ENCODE peak calls at places on chromosome 21, in ten cellular contexts. W is left ventricle myocardium inferior, V is AG04450, N is endothelial cell of umbilical vein, R is NB4, S is transverse colon, I is breast epithelium, F is uterus, A is body of pancreas, M is GM13977. Y is an unnamed sample.

GRCh38 chr21:33931799-33932390 is 16.3 kb upstream of the ATP5PO start:
- DNase-seq in S (no peak), R (peak), A (no peak), V (no peak), N (peak), I (no peak), M (peak), F (no peak), W (no peak), Y (no peak)

GRCh38 chr21:34022557-34023335 is 50.6 kb upstream of the MRPS6 start:
- DNase-seq in F (no peak), W (no peak), A (no peak), R (peak), M (no peak), S (no peak), I (no peak), V (no peak), N (no peak), Y (no peak)

GRCh38 chr21:26583737-26584136 is 10.7 kb upstream of the CYYR1 start:
- DNase-seq in S (no peak), F (no peak), I (no peak), M (no peak), V (no peak), A (no peak), R (no peak), N (no peak), W (no peak), Y (no peak)

GRCh38 chr21:34552324-34553198 is 40.6 kb upstream of the KCNE1 start:
- DNase-seq in M (no peak), N (no peak), A (no peak), F (no peak), W (no peak), I (no peak), S (no peak), V (no peak), R (no peak), Y (no peak)

GRCh38 chr21:15063821-15064575 is 802 bp downstream of the NRIP1 start:
- DNase-seq in S (peak), N (no peak), W (peak), V (no peak), F (peak), M (no peak), A (peak), I (peak), R (no peak), Y (peak)

GRCh38 chr21:42753804-42754203 is 100.4 kb downstream of the PDE9A start:
- DNase-seq in F (no peak), N (no peak), V (no peak), R (no peak), W (no peak), M (no peak), S (no peak), A (no peak), I (no peak), Y (no peak)

GRCh38 chr21:41932191-41932575 is 21.6 kb downstream of the C2CD2 start:
- DNase-seq in W (no peak), S (no peak), F (no peak), M (peak), I (no peak), N (peak), V (peak), A (no peak), R (no peak), Y (no peak)

GRCh38 chr21:42174173-42174572 is 44.8 kb upstream of the ABCG1 start:
- DNase-seq in F (no peak), I (peak), A (no peak), W (no peak), M (no peak), N (no peak), V (no peak), R (no peak), S (no peak), Y (no peak)

GRCh38 chr21:35467536-35467935 is 418.4 kb upstream of the RUNX1 start:
- DNase-seq in R (no peak), F (no peak), N (no peak), W (no peak), V (no peak), I (no peak), M (no peak), S (no peak), A (no peak), Y (no peak)

GRCh38 chr21:19692231-19692630 is 1288.6 kb upstream of the TMPRSS15 start:
- DNase-seq in S (no peak), A (no peak), M (no peak), N (no peak), I (no peak), V (no peak), R (no peak), F (no peak), W (no peak), Y (no peak)

GRCh38 chr21:37348664-37349063 is 17.9 kb upstream of the DYRK1A start:
- DNase-seq in F (no peak), W (no peak), A (no peak), R (peak), M (no peak), S (no peak), N (peak), I (no peak), V (no peak), Y (no peak)

GRCh38 chr21:36688324-36688723 is 10.6 kb upstream of the SIM2 start:
- DNase-seq in N (no peak), V (no peak), M (no peak), F (no peak), S (no peak), W (no peak), I (no peak), A (no peak), R (no peak), Y (no peak)

GRCh38 chr21:45287438-45288391 is at the start of gene POFUT2:
- DNase-seq in V (peak), N (peak), M (peak), W (peak), A (peak), S (peak), R (peak), I (peak), F (peak), Y (peak)

GRCh38 chr21:25956993-25957714 is 213.4 kb downstream of the APP start:
- DNase-seq in N (peak), V (peak), A (no peak), S (no peak), I (no peak), W (no peak), F (no peak), M (no peak), R (no peak), Y (no peak)

GRCh38 chr21:41746744-41747006 is 20.2 kb downstream of the RIPK4 start:
- DNase-seq in A (no peak), R (peak), M (no peak), V (no peak), N (no peak), F (no peak), S (no peak), W (no peak), I (no peak), Y (no peak)

GRCh38 chr21:38244885-38245869 is 11.6 kb upstream of the KCNJ15 start:
- DNase-seq in F (no peak), S (no peak), M (peak), I (no peak), W (no peak), V (peak), R (peak), N (peak), A (no peak), Y (no peak)

GRCh38 chr21:35511298-35512162 is 462.4 kb upstream of the RUNX1 start:
- DNase-seq in F (no peak), W (no peak), A (no peak), S (no peak), R (peak), M (no peak), V (no peak), N (no peak), I (no peak), Y (no peak)

GRCh38 chr21:37878946-37879660 is 37.2 kb downstream of the KCNJ6 start:
- DNase-seq in M (no peak), N (peak), F (no peak), V (peak), R (no peak), A (no peak), S (no peak), W (no peak), I (no peak), Y (no peak)

GRCh38 chr21:14251336-14251735 is 35.4 kb downstream of the RBM11 start:
- DNase-seq in N (no peak), S (no peak), F (no peak), I (no peak), V (no peak), M (no peak), A (no peak), R (no peak), W (no peak), Y (no peak)

GRCh38 chr21:36347962-36348328 is 27.9 kb downstream of the MORC3 start:
- DNase-seq in A (no peak), I (no peak), N (no peak), M (no peak), W (no peak), F (no peak), S (no peak), R (no peak), V (no peak), Y (no peak)

GRCh38 chr21:42672699-42673458 is 19.5 kb downstream of the PDE9A start:
- DNase-seq in S (no peak), M (no peak), F (no peak), N (no peak), I (no peak), V (no peak), R (peak), W (no peak), A (no peak), Y (peak)

GRCh38 chr21:16082038-16082816 is 352.4 kb downstream of the USP25 start:
- DNase-seq in R (peak), F (no peak), A (no peak), M (no peak), I (no peak), W (no peak), V (no peak), S (no peak), N (peak), Y (no peak)
- TF ChIP-seq CTCF in R (no peak), F (peak), A (peak), M (peak), I (no peak), W (peak), V (peak), S (no peak), N (no peak), Y (no peak)

DNA sequence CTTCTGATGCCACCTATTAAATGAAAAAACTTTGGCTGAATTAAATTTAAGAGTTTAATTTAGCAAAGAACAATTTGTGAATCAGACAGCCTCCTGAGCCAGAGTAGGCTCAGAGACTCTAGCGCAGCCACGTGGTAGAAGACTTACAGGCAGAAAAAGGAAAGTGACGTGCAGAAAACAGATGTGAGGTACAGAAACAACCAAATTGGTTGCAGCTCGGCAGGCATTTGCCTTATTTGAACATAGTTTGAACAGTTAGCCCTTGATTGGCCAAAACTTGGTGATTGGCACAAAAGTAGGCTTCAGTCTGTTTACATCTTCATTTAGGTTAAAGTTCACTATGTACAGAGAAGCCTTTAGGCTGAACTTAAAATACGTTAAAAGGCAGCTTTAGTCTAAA is 22.9 kb downstream of the TCP10L start:
- DNase-seq in I (no peak), V (no peak), A (no peak), F (peak), N (peak), R (no peak), M (no peak), W (no peak), S (peak), Y (no peak)
- TF ChIP-seq CTCF in I (no peak), V (peak), A (no peak), F (peak), N (peak), R (no peak), M (no peak), W (peak), S (no peak), Y (no peak)

DNA sequence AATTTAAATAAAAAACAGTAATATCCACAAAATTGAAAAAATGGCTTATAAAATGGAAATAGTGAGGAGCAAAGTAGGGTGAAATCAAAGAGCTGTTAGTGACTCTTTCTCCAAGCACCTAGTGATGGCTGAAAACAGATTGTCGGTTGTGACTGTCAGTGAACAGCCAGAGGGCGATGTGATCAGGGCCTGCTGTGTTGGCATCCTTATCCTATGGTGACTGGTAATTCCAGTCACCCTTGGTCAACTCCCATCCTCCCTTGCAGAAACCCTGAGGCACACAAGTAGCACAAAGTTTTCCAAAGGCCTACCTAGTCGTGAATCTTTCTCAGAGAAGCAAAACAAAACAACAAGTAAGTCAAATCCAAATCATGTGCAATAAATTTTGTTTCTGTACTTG is 599.8 kb upstream of the CXADR start:
- DNase-seq in A (no peak), M (no peak), S (no peak), V (no peak), I (no peak), N (no peak), F (no peak), W (no peak), R (no peak), Y (no peak)
- TF ChIP-seq CTCF in A (no peak), M (no peak), S (no peak), V (no peak), I (no peak), N (no peak), F (no peak), W (no peak), R (no peak), Y (no peak)

DNA sequence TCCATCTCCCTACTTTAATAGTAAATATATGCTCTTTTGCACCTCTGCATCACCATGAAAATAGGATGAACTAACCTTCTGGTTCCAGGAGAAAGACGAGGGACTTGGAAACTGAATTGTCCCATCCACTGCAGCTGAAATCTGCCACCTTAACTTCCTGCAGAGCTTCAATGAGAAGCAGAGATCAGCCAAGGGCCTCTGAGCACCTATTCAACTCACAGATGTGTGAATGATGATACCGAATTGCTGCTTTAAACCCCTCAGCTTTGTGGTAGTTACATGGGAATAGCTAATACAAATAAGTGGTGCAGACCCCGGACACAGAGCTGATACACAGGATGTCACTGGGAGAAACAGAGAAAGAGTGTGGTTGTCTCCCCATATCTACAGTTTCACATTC is 616.8 kb downstream of the NCAM2 start:
- DNase-seq in R (no peak), F (no peak), M (no peak), S (no peak), V (no peak), A (no peak), N (no peak), W (no peak), I (no peak), Y (no peak)
- TF ChIP-seq CTCF in R (no peak), F (no peak), M (no peak), S (no peak), V (no peak), A (no peak), N (no peak), W (no peak), I (no peak), Y (no peak)

DNA sequence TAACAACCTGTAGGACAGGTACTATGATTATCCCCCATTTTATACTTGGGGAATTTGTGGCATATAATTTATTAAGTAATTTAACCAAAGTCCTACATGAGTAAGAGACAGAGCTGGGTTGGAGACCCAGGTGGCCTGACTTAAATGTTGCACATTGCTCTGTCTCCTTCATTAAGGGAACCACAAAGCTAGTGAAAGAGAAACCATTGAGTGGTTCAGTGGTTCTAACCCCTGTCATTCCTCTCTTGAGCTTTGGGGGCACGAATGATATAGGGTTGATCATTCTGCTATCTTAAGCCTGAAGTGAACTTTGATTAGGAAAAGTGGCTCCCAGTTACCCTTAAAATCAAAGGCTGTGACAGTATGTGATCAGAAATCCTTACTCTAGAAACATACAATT is 5.2 kb upstream of the MAP3K7CL start:
- DNase-seq in R (no peak), N (no peak), A (no peak), W (no peak), S (no peak), M (peak), V (no peak), I (no peak), F (no peak), Y (no peak)
- TF ChIP-seq CTCF in R (no peak), N (no peak), A (no peak), W (no peak), S (no peak), M (peak), V (no peak), I (no peak), F (no peak), Y (no peak)

GRCh38 chr21:46318464-46318845 is 5.2 kb downstream of the C21orf58 start:
- DNase-seq in I (no peak), V (no peak), A (no peak), F (no peak), S (no peak), W (no peak), N (no peak), M (no peak), R (no peak), Y (no peak)

GRCh38 chr21:46316708-46317324 is 6.9 kb downstream of the C21orf58 start:
- DNase-seq in S (no peak), A (no peak), I (no peak), W (no peak), V (no peak), M (no peak), R (no peak), F (no peak), N (no peak), Y (no peak)

GRCh38 chr21:46311568-46311967 is 12.1 kb downstream of the C21orf58 start:
- DNase-seq in I (no peak), S (no peak), V (no peak), M (no peak), W (no peak), F (no peak), A (no peak), R (no peak), N (no peak), Y (no peak)

GRCh38 chr21:46317710-46318463 is 5.8 kb downstream of the C21orf58 start:
- DNase-seq in M (no peak), A (peak), S (peak), I (no peak), W (peak), N (no peak), V (no peak), R (no peak), F (no peak), Y (peak)

DNA sequence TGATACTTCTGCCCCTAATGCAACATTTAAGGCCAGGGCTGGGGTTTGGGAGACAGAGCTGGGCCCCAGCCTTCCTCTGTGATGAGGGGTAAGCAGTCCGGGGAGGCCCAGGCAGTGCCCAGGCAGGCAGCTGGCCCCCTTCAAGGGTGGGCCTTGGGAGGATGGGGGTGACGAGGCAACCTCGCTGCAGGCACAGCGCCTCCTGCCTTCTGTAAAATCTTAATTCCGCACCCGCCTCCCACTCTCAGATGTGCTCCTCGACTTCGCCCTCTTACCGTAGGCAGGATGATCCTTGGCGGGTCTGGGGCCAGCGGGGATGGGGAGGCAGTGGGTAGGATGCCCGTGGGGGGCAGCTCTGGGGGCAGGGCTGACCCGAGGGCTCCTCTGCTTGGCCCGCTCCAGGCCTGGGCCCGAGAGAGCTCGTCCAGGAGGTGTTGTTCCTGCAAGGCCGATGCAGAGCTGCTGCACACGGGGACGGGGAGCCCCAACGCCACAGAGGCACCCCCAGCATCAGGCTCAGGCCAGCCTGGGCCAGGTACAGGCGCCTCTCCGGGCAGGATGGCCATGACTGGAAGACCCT is 9.1 kb downstream of the C21orf58 start:
- DNase-seq in M (no peak), F (no peak), W (no peak), N (no peak), I (no peak), A (no peak), V (no peak), R (no peak), S (no peak), Y (no peak)
- TF ChIP-seq CTCF in M (no peak), F (no peak), W (no peak), N (no peak), I (no peak), A (no peak), V (no peak), R (no peak), S (no peak), Y (no peak)

DNA sequence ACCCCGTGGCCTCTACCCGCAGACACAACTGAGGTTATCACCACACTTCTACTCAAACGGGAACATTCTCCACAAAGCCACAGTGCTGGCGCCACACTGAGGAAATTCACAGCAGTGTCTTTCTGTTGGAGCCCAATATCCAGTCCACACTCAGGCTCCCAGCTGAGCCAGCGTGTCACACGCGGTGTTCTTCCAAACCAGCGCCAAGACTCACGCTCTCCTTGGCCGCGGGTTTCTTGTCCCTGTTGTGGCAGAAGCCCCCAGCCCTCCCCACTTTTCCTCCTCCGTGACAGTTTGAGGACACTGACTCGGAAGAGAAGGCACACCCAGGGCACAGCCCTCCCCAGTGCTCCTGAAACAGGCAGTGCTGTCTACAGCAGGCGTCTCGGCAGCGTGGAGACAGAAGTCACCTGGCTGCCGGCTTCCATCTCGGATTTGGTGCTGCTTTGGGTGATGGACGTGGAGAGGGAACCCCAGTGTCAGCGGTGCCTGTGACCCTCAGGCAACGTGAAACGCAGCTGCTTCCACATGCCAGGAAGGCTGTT is 35.4 kb upstream of the AGPAT3 start:
- DNase-seq in R (peak), M (no peak), A (no peak), V (no peak), W (no peak), I (no peak), S (no peak), F (no peak), N (no peak), Y (no peak)
- TF ChIP-seq CTCF in R (peak), M (no peak), A (no peak), V (no peak), W (no peak), I (no peak), S (no peak), F (no peak), N (no peak), Y (peak)

GRCh38 chr21:16071082-16071481 is 341.3 kb downstream of the USP25 start:
- DNase-seq in S (no peak), N (no peak), M (no peak), V (no peak), R (no peak), I (no peak), A (no peak), W (no peak), F (peak), Y (no peak)

GRCh38 chr21:16071761-16072160 is 342.0 kb downstream of the USP25 start:
- DNase-seq in V (no peak), F (no peak), N (no peak), R (no peak), M (no peak), A (no peak), S (no peak), I (no peak), W (no peak), Y (no peak)

GRCh38 chr21:16073571-16073970 is 343.8 kb downstream of the USP25 start:
- DNase-seq in M (no peak), R (no peak), I (no peak), N (no peak), F (no peak), W (no peak), S (no peak), A (no peak), V (no peak), Y (no peak)

GRCh38 chr21:16072176-16072575 is 342.4 kb downstream of the USP25 start:
- DNase-seq in R (no peak), W (no peak), I (no peak), N (no peak), F (no peak), V (no peak), S (no peak), A (no peak), M (no peak), Y (no peak)

GRCh38 chr21:16072692-16073091 is 342.9 kb downstream of the USP25 start:
- DNase-seq in N (no peak), S (no peak), A (no peak), W (no peak), V (peak), R (no peak), I (no peak), M (no peak), F (peak), Y (no peak)
- TF ChIP-seq CTCF in N (no peak), S (no peak), A (no peak), W (no peak), V (no peak), R (no peak), I (no peak), M (no peak), F (no peak), Y (no peak)

Y was measured in lung.